ENCODE peak calls at places on chromosome 7, in six cellular contexts. One of them, this sample, is unnamed.
A peak's percentile ranks its signal among the peaks of the same experiment; 100 is the strongest.

GRCh38 chr7:128453836-128454804 is 1.6 kb upstream of the HILPDA start:
- DNase-seq in caudate nucleus: peak; percentile 62
- DNase-seq in non-pigmented ciliary epithelial cell: no peak
- DNase-seq in DMS 273 treated with DMSO at 0.1 percent for 48 hours: peak; percentile 82
- DNase-seq in naive thymus-derived CD8-positive, alpha-beta T cell: no peak
- DNase-seq in SK-N-SH: peak; percentile 75
- DNase-seq in this sample: peak; percentile 91

GRCh38 chr7:13724631-13725566 is 264.6 kb downstream of the ETV1 start:
- DNase-seq in DMS 273 treated with DMSO at 0.1 percent for 48 hours: peak; percentile 27
- DNase-seq in caudate nucleus: no peak
- DNase-seq in naive thymus-derived CD8-positive, alpha-beta T cell: no peak
- DNase-seq in SK-N-SH: no peak
- DNase-seq in non-pigmented ciliary epithelial cell: no peak
- DNase-seq in this sample: no peak

GRCh38 chr7:112254709-112255387 is 48.4 kb downstream of the ZNF277 start:
- DNase-seq in SK-N-SH: no peak
- DNase-seq in naive thymus-derived CD8-positive, alpha-beta T cell: no peak
- DNase-seq in caudate nucleus: no peak
- DNase-seq in non-pigmented ciliary epithelial cell: no peak
- DNase-seq in DMS 273 treated with DMSO at 0.1 percent for 48 hours: no peak
- DNase-seq in this sample: no peak

GRCh38 chr7:21618706-21619105 is 75.9 kb downstream of the DNAH11 start:
- DNase-seq in SK-N-SH: no peak
- DNase-seq in caudate nucleus: no peak
- DNase-seq in DMS 273 treated with DMSO at 0.1 percent for 48 hours: no peak
- DNase-seq in non-pigmented ciliary epithelial cell: no peak
- DNase-seq in naive thymus-derived CD8-positive, alpha-beta T cell: no peak
- DNase-seq in this sample: no peak

GRCh38 chr7:111108526-111108925 is 17.6 kb downstream of the LRRN3 start:
- DNase-seq in DMS 273 treated with DMSO at 0.1 percent for 48 hours: no peak
- DNase-seq in naive thymus-derived CD8-positive, alpha-beta T cell: no peak
- DNase-seq in SK-N-SH: no peak
- DNase-seq in non-pigmented ciliary epithelial cell: no peak
- DNase-seq in caudate nucleus: no peak
- DNase-seq in this sample: no peak

GRCh38 chr7:3965794-3966395 is 664.8 kb downstream of the SDK1 start:
- DNase-seq in non-pigmented ciliary epithelial cell: no peak
- DNase-seq in DMS 273 treated with DMSO at 0.1 percent for 48 hours: no peak
- DNase-seq in SK-N-SH: no peak
- DNase-seq in naive thymus-derived CD8-positive, alpha-beta T cell: no peak
- DNase-seq in caudate nucleus: no peak
- DNase-seq in this sample: no peak

GRCh38 chr7:159098424-159098786 is 46.3 kb downstream of the VIPR2 start:
- DNase-seq in DMS 273 treated with DMSO at 0.1 percent for 48 hours: no peak
- DNase-seq in naive thymus-derived CD8-positive, alpha-beta T cell: no peak
- DNase-seq in SK-N-SH: no peak
- DNase-seq in caudate nucleus: no peak
- DNase-seq in non-pigmented ciliary epithelial cell: no peak
- DNase-seq in this sample: no peak

GRCh38 chr7:3399858-3400257 is 98.8 kb downstream of the SDK1 start:
- DNase-seq in caudate nucleus: no peak
- DNase-seq in non-pigmented ciliary epithelial cell: no peak
- DNase-seq in naive thymus-derived CD8-positive, alpha-beta T cell: no peak
- DNase-seq in SK-N-SH: no peak
- DNase-seq in DMS 273 treated with DMSO at 0.1 percent for 48 hours: no peak
- DNase-seq in this sample: peak; percentile 35

GRCh38 chr7:42151309-42151708 is 85.7 kb downstream of the GLI3 start:
- DNase-seq in DMS 273 treated with DMSO at 0.1 percent for 48 hours: no peak
- DNase-seq in caudate nucleus: no peak
- DNase-seq in SK-N-SH: no peak
- DNase-seq in non-pigmented ciliary epithelial cell: no peak
- DNase-seq in naive thymus-derived CD8-positive, alpha-beta T cell: no peak
- DNase-seq in this sample: peak; percentile 84

GRCh38 chr7:92910076-92910475 is 73.7 kb upstream of the CDK6 start:
- DNase-seq in SK-N-SH: no peak
- DNase-seq in non-pigmented ciliary epithelial cell: no peak
- DNase-seq in DMS 273 treated with DMSO at 0.1 percent for 48 hours: no peak
- DNase-seq in naive thymus-derived CD8-positive, alpha-beta T cell: no peak
- DNase-seq in caudate nucleus: no peak
- DNase-seq in this sample: no peak

GRCh38 chr7:121071662-121072061 is 83.2 kb downstream of the CPED1 start:
- DNase-seq in SK-N-SH: no peak
- DNase-seq in non-pigmented ciliary epithelial cell: no peak
- DNase-seq in caudate nucleus: no peak
- DNase-seq in DMS 273 treated with DMSO at 0.1 percent for 48 hours: no peak
- DNase-seq in naive thymus-derived CD8-positive, alpha-beta T cell: no peak
- DNase-seq in this sample: no peak

GRCh38 chr7:45920543-45921380 is at the start of gene IGFBP3:
- DNase-seq in SK-N-SH: peak; percentile 90
- DNase-seq in caudate nucleus: no peak
- DNase-seq in non-pigmented ciliary epithelial cell: no peak
- DNase-seq in DMS 273 treated with DMSO at 0.1 percent for 48 hours: no peak
- DNase-seq in naive thymus-derived CD8-positive, alpha-beta T cell: peak; percentile 5
- DNase-seq in this sample: peak; percentile 79

GRCh38 chr7:39536926-39537325 is 29.3 kb upstream of the YAE1 start:
- DNase-seq in DMS 273 treated with DMSO at 0.1 percent for 48 hours: no peak
- DNase-seq in caudate nucleus: no peak
- DNase-seq in naive thymus-derived CD8-positive, alpha-beta T cell: no peak
- DNase-seq in SK-N-SH: no peak
- DNase-seq in non-pigmented ciliary epithelial cell: no peak
- DNase-seq in this sample: peak; percentile 18

This sample was measured in myocyte.